ENCODE peak calls at places on chromosomes 4 and X, in nine cellular contexts. K is EH; E is A172; X is dorsolateral prefrontal cortex; R is activated CD8-positive, alpha-beta memory T cell treated with anti-CD3 and anti-CD28 coated beads, Interleukin-2, amount 50 U/mL, for 48 hours; F is RWPE1; I is germinal center; B is tibial nerve; L is T-helper 22 cell. J is an unnamed sample.
A peak's percentile ranks its signal among the peaks of the same experiment; 100 is the strongest.

GRCh38 chr4:28073860-28074555 is 1213.4 kb downstream of the STIM2 start:
- DNase-seq in L (no peak), X (no peak), R (no peak), F (no peak), E (peak; percentile 6), K (no peak), I (no peak), B (no peak), J (no peak)

GRCh38 chr4:17347445-17347844 is 164.4 kb downstream of the QDPR start:
- DNase-seq in I (peak; percentile 30), K (peak; percentile 23), B (no peak), L (no peak), F (peak; percentile 4), R (no peak), X (no peak), E (no peak), J (no peak)

GRCh38 chrX:133214316-133214715 is 3.8 kb downstream of the TFDP3 start:
- DNase-seq in B (no peak), L (no peak), R (no peak), X (no peak), F (no peak), I (no peak), E (no peak), K (no peak), J (no peak)

GRCh38 chr4:76637704-76638361 is 202.8 kb downstream of the SHROOM3 start:
- DNase-seq in R (no peak), B (no peak), I (no peak), F (peak; percentile 62), K (peak; percentile 61), L (no peak), E (peak; percentile 60), X (no peak), J (no peak)

GRCh38 chr4:104491826-104492771 is 2.6 kb downstream of the CXXC4 start:
- DNase-seq in I (no peak), B (no peak), R (no peak), E (no peak), X (no peak), L (no peak), F (no peak), K (peak; percentile 1), J (no peak)

GRCh38 chrX:15334561-15334960 is 762 bp downstream of the PIGA start:
- DNase-seq in B (no peak), E (peak; percentile 23), I (peak; percentile 1), K (peak; percentile 48), R (no peak), X (no peak), F (peak; percentile 34), L (peak; percentile 12), J (no peak)

GRCh38 chr4:130210871-130211270 is 1114.9 kb downstream of the C4orf33 start:
- DNase-seq in E (peak; percentile 73), X (no peak), F (peak; percentile 13), B (no peak), I (no peak), L (no peak), K (peak; percentile 36), R (no peak), J (no peak)

GRCh38 chr4:86924805-86925204 is 10.0 kb upstream of the AFF1 start:
- DNase-seq in F (no peak), K (peak; percentile 92), B (no peak), E (peak; percentile 84), R (no peak), I (no peak), L (no peak), X (no peak), J (no peak)

GRCh38 chr4:74805601-74806000 is 11.3 kb upstream of the BTC start:
- DNase-seq in E (peak; percentile 16), I (no peak), R (no peak), K (peak; percentile 55), F (peak; percentile 56), X (no peak), B (no peak), L (no peak), J (no peak)

GRCh38 chr4:97994765-97995465 is 148.4 kb downstream of the STPG2 start:
- DNase-seq in R (no peak), X (no peak), I (no peak), K (no peak), E (no peak), L (no peak), B (no peak), F (no peak), J (no peak)

GRCh38 chr4:75144475-75144874 is 211.6 kb downstream of the PARM1 start:
- DNase-seq in E (no peak), L (no peak), B (no peak), X (no peak), I (no peak), R (no peak), K (no peak), F (no peak), J (no peak)

GRCh38 chrX:133265331-133265730 is 47.2 kb upstream of the TFDP3 start:
- DNase-seq in E (no peak), X (no peak), R (no peak), L (no peak), I (no peak), B (no peak), K (peak; percentile 1), F (no peak), J (no peak)

GRCh38 chrX:96004386-96004785 is 680.3 kb upstream of the DIAPH2 start:
- DNase-seq in B (no peak), K (peak; percentile 0), I (no peak), L (no peak), F (peak; percentile 19), R (no peak), E (peak; percentile 46), X (no peak), J (no peak)

GRCh38 chrX:1336331-1337143 is at the start of gene IL3RA:
- DNase-seq in X (no peak), F (no peak), I (no peak), L (no peak), R (no peak), E (peak; percentile 57), B (no peak), K (peak; percentile 59), J (peak; percentile 49)

GRCh38 chrX:40174594-40175415 is 77.0 kb upstream of the BCOR start:
- DNase-seq in I (no peak), B (no peak), F (no peak), L (no peak), X (no peak), R (peak; percentile 76), K (peak; percentile 60), E (no peak), J (no peak)

GRCh38 chrX:152895724-152896420 is 2.0 kb upstream of the ZNF185 start:
- DNase-seq in K (no peak), I (no peak), R (no peak), E (peak; percentile 19), B (no peak), X (no peak), L (no peak), F (peak; percentile 63), J (no peak)

GRCh38 chr4:20251796-20252655 is at the start of gene SLIT2:
- DNase-seq in K (peak; percentile 88), F (peak; percentile 79), I (peak; percentile 80), R (peak; percentile 54), L (no peak), X (peak; percentile 82), E (peak; percentile 55), B (peak; percentile 83), J (peak; percentile 74)

GRCh38 chrX:132968282-132968681 is 9.9 kb upstream of the HS6ST2 start:
- DNase-seq in R (no peak), L (no peak), K (no peak), X (no peak), B (no peak), E (no peak), F (no peak), I (no peak), J (no peak)

GRCh38 chr4:145930592-145930991 is 8.0 kb downstream of the ZNF827 start:
- DNase-seq in L (no peak), E (no peak), K (no peak), R (no peak), X (no peak), I (no peak), B (no peak), F (no peak), J (no peak)

GRCh38 chrX:69226459-69227158 is 61.4 kb upstream of the PJA1 start:
- DNase-seq in K (no peak), R (no peak), L (no peak), E (no peak), B (no peak), X (no peak), F (no peak), I (no peak), J (no peak)

GRCh38 chr4:13243152-13243551 is 241.0 kb downstream of the RAB28 start:
- DNase-seq in K (no peak), B (no peak), I (no peak), F (no peak), R (no peak), X (no peak), E (no peak), L (no peak), J (no peak)

GRCh38 chrX:22088326-22088725 is 56.2 kb downstream of the PHEX start:
- DNase-seq in F (no peak), K (no peak), E (no peak), X (no peak), R (no peak), B (no peak), I (no peak), L (no peak), J (no peak)

GRCh38 chrX:4909245-4909830 is 1195.9 kb upstream of the PRKX start:
- DNase-seq in K (no peak), F (no peak), I (peak; percentile 1), R (no peak), X (no peak), B (no peak), L (no peak), E (no peak), J (no peak)

GRCh38 chr4:16573744-16574143 is 324.7 kb downstream of the LDB2 start:
- DNase-seq in R (no peak), E (no peak), B (peak; percentile 34), F (no peak), K (peak; percentile 85), L (no peak), X (no peak), I (no peak), J (no peak)

GRCh38 chr4:132824721-132825120 is 324.4 kb upstream of the PCDH10 start:
- DNase-seq in X (no peak), E (no peak), K (no peak), R (no peak), I (no peak), B (no peak), F (no peak), L (no peak), J (no peak)

GRCh38 chr4:24210332-24210902 is 320.6 kb upstream of the PPARGC1A start:
- DNase-seq in L (no peak), E (no peak), B (peak; percentile 60), X (no peak), F (peak; percentile 57), K (peak; percentile 82), R (no peak), I (no peak), J (peak; percentile 79)

GRCh38 chr4:8344387-8344786 is 74.8 kb downstream of the HTRA3 start:
- DNase-seq in L (no peak), B (no peak), R (no peak), F (no peak), I (no peak), K (no peak), E (no peak), X (no peak), J (no peak)

GRCh38 chr4:140344111-140344510 is 29.3 kb upstream of the SCOC start:
- DNase-seq in I (no peak), B (no peak), E (no peak), X (no peak), R (no peak), L (no peak), F (no peak), K (no peak), J (no peak)

GRCh38 chr4:13640149-13640671 is 12.7 kb upstream of the BOD1L1 start:
- DNase-seq in R (no peak), X (no peak), L (no peak), B (no peak), I (no peak), E (peak; percentile 88), K (peak; percentile 91), F (peak; percentile 18), J (no peak)

GRCh38 chr4:129239088-129239487 is 143.1 kb downstream of the C4orf33 start:
- DNase-seq in I (no peak), B (no peak), K (no peak), F (no peak), X (no peak), R (no peak), L (no peak), E (no peak), J (no peak)

GRCh38 chrX:22575161-22575845 is 302.6 kb downstream of the CBLL2 start:
- DNase-seq in B (no peak), L (no peak), X (no peak), K (peak; percentile 40), R (no peak), I (no peak), F (no peak), E (peak; percentile 50), J (no peak)